ENCODE peak calls at places on chromosomes 6 and 20, in five cellular contexts. D is mammary epithelial cell, P is GM23338, I is tibial artery, B is H1. J is an unnamed sample.

GRCh38 chr6:75842191-75842590 is 93.2 kb downstream of the MYO6 start:
- DNase-seq in I (no peak), D (no peak), B (no peak), P (no peak), J (no peak)

GRCh38 chr6:16318538-16318937 is 80.2 kb downstream of the GMPR start:
- DNase-seq in D (peak), P (no peak), I (peak), B (no peak), J (no peak)

GRCh38 chr6:54617730-54618129 is 228.8 kb upstream of the FAM83B start:
- DNase-seq in P (no peak), B (no peak), D (no peak), I (no peak), J (no peak)

GRCh38 chr6:150324044-150324443 is 44.8 kb upstream of the IYD start:
- DNase-seq in D (no peak), B (no peak), P (no peak), I (no peak), J (no peak)

GRCh38 chr6:10268111-10268510 is 146.8 kb downstream of the TFAP2A start:
- DNase-seq in D (no peak), B (no peak), I (no peak), P (peak), J (no peak)

GRCh38 chr6:13883966-13884365 is 40.8 kb upstream of the RNF182 start:
- DNase-seq in B (no peak), P (no peak), I (no peak), D (no peak), J (no peak)

GRCh38 chr6:31568537-31568961 is 3.5 kb upstream of the LTA start:
- DNase-seq in D (peak), P (no peak), I (no peak), B (no peak), J (no peak)

GRCh38 chr20:16821211-16822089 is 73.3 kb downstream of the OTOR start:
- DNase-seq in B (peak), I (no peak), D (peak), P (peak), J (peak)

GRCh38 chr6:11601776-11602605 is 64.4 kb downstream of the TMEM170B start:
- DNase-seq in B (no peak), D (no peak), I (no peak), P (no peak), J (no peak)

GRCh38 chr6:108589244-108589730 is 28.6 kb downstream of the FOXO3 start:
- DNase-seq in B (peak), I (peak), D (peak), P (peak), J (no peak)

GRCh38 chr20:25587536-25587935 is 2.2 kb upstream of the NINL start:
- DNase-seq in D (no peak), I (no peak), B (no peak), P (no peak), J (no peak)

GRCh38 chr6:84150680-84151079 is 76.8 kb downstream of the CEP162 start:
- DNase-seq in P (no peak), B (no peak), D (peak), I (no peak), J (no peak)

GRCh38 chr6:49462071-49462470 is 982 bp downstream of the MMUT start:
- DNase-seq in D (peak), B (no peak), P (no peak), I (no peak), J (no peak)

GRCh38 chr6:41430875-41431274 is 95.5 kb downstream of the NCR2 start:
- DNase-seq in B (no peak), P (no peak), I (no peak), D (peak), J (peak)

GRCh38 chr6:87393026-87393622 is 14.6 kb upstream of the CFAP206 start:
- DNase-seq in D (peak), I (no peak), B (no peak), P (peak), J (peak)

GRCh38 chr6:21996425-21997207 is 300.2 kb downstream of the PRL start:
- DNase-seq in I (no peak), B (no peak), D (peak), P (no peak), J (no peak)

GRCh38 chr20:34237942-34238341 is 3.3 kb upstream of the ASIP start:
- DNase-seq in I (no peak), B (no peak), P (no peak), D (no peak), J (no peak)

GRCh38 chr20:38473353-38473795 is 731 bp downstream of the RALGAPB start:
- DNase-seq in B (no peak), D (no peak), I (no peak), P (no peak), J (no peak)

GRCh38 chr6:55980627-55981211 is 105.3 kb upstream of the BMP5 start:
- DNase-seq in P (peak), D (peak), I (no peak), B (peak), J (peak)

GRCh38 chr6:136886110-136886509 is 36.0 kb upstream of the SLC35D3 start:
- DNase-seq in I (no peak), D (peak), B (no peak), P (no peak), J (no peak)

GRCh38 chr6:45369870-45370269 is 7.9 kb downstream of the SUPT3H start:
- DNase-seq in D (no peak), I (no peak), B (no peak), P (no peak), J (no peak)

GRCh38 chr20:6086868-6087267 is 33.0 kb upstream of the LRRN4 start:
- DNase-seq in I (no peak), D (peak), P (no peak), B (no peak), J (no peak)

GRCh38 chr6:170429457-170429856 is 122.9 kb downstream of the FAM120B start:
- DNase-seq in I (no peak), P (peak), B (no peak), D (no peak), J (no peak)

GRCh38 chr20:10710995-10711775 is 37.4 kb upstream of the JAG1 start:
- DNase-seq in P (no peak), B (no peak), D (no peak), I (no peak), J (no peak)

GRCh38 chr6:119742188-119742803 is 392.7 kb upstream of the MAN1A1 start:
- DNase-seq in P (peak), I (peak), B (peak), D (peak), J (peak)

GRCh38 chr20:6956574-6956973 is 189.1 kb downstream of the BMP2 start:
- DNase-seq in I (no peak), P (no peak), D (peak), B (no peak), J (no peak)

GRCh38 chr6:89007209-89008001 is 44.0 kb upstream of the RNGTT start:
- DNase-seq in I (no peak), B (no peak), D (no peak), P (peak), J (no peak)

GRCh38 chr6:111536888-111537287 is 53.9 kb upstream of the REV3L start:
- DNase-seq in D (no peak), I (peak), B (no peak), P (no peak), J (no peak)

GRCh38 chr6:106637051-106637717 is 7.8 kb downstream of the QRSL1 start:
- DNase-seq in P (no peak), D (no peak), I (no peak), B (no peak), J (no peak)

GRCh38 chr6:15905488-15906392 is 223.1 kb upstream of the MYLIP start:
- DNase-seq in D (no peak), P (no peak), I (no peak), B (no peak), J (no peak)

GRCh38 chr6:39684790-39685485 is 40.3 kb downstream of the KIF6 start:
- DNase-seq in P (no peak), B (no peak), I (no peak), D (no peak), J (no peak)

GRCh38 chr6:119148825-119149525 is 70.5 kb upstream of the FAM184A start:
- DNase-seq in B (peak), P (no peak), D (peak), I (no peak), J (no peak)

GRCh38 chr6:152642578-152643375 is 5.6 kb upstream of the SYNE1 start:
- DNase-seq in P (peak), B (peak), I (peak), D (peak), J (peak)

GRCh38 chr6:156777866-156778614 is 862 bp downstream of the ARID1B start:
- DNase-seq in P (peak), D (peak), B (peak), I (peak), J (peak)

GRCh38 chr6:52522151-52522626 is 54.7 kb downstream of the TRAM2 start:
- DNase-seq in D (no peak), B (no peak), I (peak), P (no peak), J (no peak)

GRCh38 chr20:31760457-31761240 is 21.6 kb downstream of the TPX2 start:
- DNase-seq in I (no peak), B (no peak), P (no peak), D (no peak), J (no peak)

GRCh38 chr6:132663661-132664060 is 4.7 kb upstream of the TAAR1 start:
- DNase-seq in D (no peak), P (no peak), B (no peak), I (no peak), J (no peak)

GRCh38 chr6:106973018-106973840 is 1.3 kb downstream of the CD24 start:
- DNase-seq in P (peak), D (peak), B (no peak), I (no peak), J (peak)

DNA sequence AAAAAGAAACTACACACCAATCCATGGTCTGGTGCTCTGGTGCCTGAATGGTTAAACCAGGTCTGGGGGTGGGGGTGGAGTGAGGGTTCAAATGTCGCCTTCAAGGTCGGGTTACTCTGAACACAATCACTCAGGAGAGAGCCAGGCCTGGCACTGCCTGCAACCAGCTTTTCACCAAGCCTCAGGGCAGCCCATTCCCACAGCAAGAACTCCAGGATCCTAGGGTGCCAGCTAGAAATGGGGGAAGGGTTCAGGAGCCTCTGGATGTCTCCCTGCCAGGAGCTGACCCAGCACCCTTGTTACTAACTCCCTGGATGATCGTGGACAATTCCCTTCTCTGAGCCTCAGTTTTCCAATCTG is 6.7 kb downstream of the SDC4 start:
- DNase-seq in I (no peak), P (no peak), D (no peak), B (no peak), J (no peak)
- H3K4me3 ChIP-seq in I (peak), P (peak), D (no peak), B (no peak), J (peak)

GRCh38 chr20:44253528-44253927 is 6.4 kb downstream of the GDAP1L1 start:
- DNase-seq in B (no peak), D (no peak), P (no peak), I (no peak), J (peak)
- TF ChIP-seq CTCF in B (peak), D (no peak), P (peak), I (no peak), J (peak)

GRCh38 chr6:26292709-26293108 is 72.3 kb upstream of the BTN3A2 start:
- DNase-seq in B (no peak), I (no peak), P (no peak), D (no peak), J (no peak)

GRCh38 chr6:26296857-26297648 is 67.9 kb upstream of the BTN3A2 start:
- DNase-seq in D (peak), I (no peak), B (no peak), P (no peak), J (no peak)

GRCh38 chr6:26296556-26296856 is 68.5 kb upstream of the BTN3A2 start:
- DNase-seq in B (no peak), D (no peak), I (no peak), P (no peak), J (no peak)

GRCh38 chr6:26294276-26294675 is 70.7 kb upstream of the BTN3A2 start:
- DNase-seq in P (no peak), I (no peak), B (no peak), D (no peak), J (no peak)

GRCh38 chr6:26295691-26296555 is 69.1 kb upstream of the BTN3A2 start:
- DNase-seq in I (no peak), B (no peak), P (no peak), D (peak), J (no peak)
- H3K27ac ChIP-seq in I (no peak), B (no peak), P (no peak), D (peak), J (no peak)

DNA sequence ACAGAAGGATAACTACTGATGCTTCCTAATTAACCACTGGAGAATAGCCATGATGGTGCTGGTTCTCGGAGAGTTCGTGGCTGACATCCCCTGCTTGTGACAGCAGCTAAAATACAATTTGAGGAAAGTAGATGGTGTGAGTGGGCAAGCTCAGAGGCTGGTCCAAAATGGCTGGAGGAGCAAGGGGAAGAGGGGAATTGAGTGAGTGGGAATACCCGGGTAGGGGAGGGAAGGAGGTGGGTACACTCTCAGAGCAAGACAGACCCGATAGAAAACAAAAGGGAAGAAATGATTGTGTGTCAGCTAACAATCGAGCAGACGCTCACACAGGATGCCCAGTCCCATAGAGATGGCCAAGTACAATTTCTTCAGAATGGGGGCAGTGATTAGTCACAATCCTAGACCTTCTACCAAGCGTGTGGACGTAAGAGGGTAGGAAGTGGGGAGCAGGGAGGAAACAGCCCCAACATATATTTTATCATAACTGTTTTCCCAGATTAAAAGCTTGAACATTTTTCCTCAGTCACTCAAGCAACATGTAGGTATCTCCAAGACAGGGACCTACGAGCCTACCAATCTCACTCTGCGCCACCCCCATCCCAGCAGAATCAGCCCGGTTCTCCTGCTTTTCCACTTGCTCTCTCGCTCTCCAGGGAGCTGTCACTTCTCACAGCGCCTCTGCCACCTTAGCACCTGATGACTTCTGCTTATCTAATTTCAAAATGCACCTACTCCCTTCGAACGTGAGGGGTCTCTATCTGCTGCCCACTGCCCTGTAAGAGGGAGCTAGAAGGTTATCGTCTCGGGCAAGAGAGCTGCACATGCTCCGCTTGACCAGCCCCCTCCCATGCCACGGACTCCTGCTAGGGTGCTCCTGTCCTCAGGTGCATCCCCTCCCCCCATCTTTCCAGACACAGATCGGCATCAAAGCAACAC is 26.2 kb downstream of the RIPOR2 start:
- DNase-seq in D (no peak), B (no peak), I (no peak), P (peak), J (no peak)
- H3K4me3 ChIP-seq in D (no peak), B (peak), I (peak), P (peak), J (no peak)

GRCh38 chr6:104484626-104485025 is 375.1 kb downstream of the HACE1 start:
- DNase-seq in I (no peak), B (no peak), D (no peak), P (no peak), J (no peak)

GRCh38 chr6:104486003-104486402 is 373.7 kb downstream of the HACE1 start:
- DNase-seq in B (no peak), D (no peak), P (no peak), I (no peak), J (no peak)

GRCh38 chr6:104477569-104477968 is 382.1 kb downstream of the HACE1 start:
- DNase-seq in I (no peak), P (no peak), D (no peak), B (no peak), J (no peak)

GRCh38 chr6:104484191-104484590 is 375.5 kb downstream of the HACE1 start:
- DNase-seq in D (no peak), I (no peak), P (no peak), B (no peak), J (no peak)

GRCh38 chr6:104483225-104483834 is 376.4 kb downstream of the HACE1 start:
- DNase-seq in D (no peak), I (no peak), P (peak), B (no peak), J (no peak)
- TF ChIP-seq CTCF in D (peak), I (peak), P (peak), B (no peak), J (peak)

DNA sequence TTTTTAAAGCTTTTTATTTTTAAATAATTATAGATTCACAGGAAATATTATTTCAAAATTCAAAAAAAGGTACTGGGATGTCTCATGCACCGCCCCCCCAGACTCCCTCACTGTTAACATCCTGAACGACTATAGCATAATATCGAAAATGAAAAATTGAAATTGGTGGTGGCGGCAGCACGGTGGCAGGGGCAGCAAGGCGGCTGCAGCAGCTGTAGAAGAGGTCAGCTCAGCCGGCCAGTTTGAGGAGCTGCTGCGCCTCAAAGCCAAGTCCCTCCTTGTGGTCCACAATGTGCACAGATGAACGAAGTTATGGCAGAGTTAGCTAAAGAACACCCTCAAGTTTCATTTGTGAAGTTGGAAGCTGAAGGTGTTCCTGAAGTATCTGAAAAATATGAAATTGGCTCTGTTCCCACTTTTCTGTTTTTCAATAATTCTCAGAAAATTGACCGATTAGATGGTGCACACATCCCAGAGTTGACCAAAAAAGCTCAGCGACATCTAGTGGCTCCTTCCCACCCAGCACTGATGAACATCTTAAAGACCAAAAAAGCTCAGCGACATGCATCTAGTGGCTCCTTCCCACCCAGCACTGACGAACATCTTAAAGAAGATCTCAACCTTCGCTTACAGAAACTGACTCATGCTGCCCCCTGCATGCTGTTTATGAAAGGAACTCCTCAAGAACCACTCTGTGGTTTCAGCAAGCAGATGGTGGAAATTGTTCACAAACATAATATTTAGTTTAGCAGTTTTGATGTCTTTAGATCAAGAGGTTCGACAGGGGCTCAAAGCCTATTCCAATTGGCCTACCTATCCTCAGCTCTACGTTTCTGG is 100.8 kb downstream of the FAM217A start:
- DNase-seq in I (peak), P (peak), B (no peak), D (peak), J (peak)
- H3K27ac ChIP-seq in I (no peak), P (no peak), B (no peak), D (no peak), J (no peak)

GRCh38 chr6:158028421-158028820 is 46.8 kb downstream of the SYNJ2 start:
- DNase-seq in B (no peak), D (no peak), I (peak), P (no peak), J (no peak)

GRCh38 chr6:158028876-158029275 is 47.2 kb downstream of the SYNJ2 start:
- DNase-seq in I (peak), D (no peak), B (no peak), P (no peak), J (no peak)

GRCh38 chr6:158026054-158026900 is 44.6 kb downstream of the SYNJ2 start:
- DNase-seq in I (peak), B (peak), D (peak), P (peak), J (no peak)

GRCh38 chr6:158027590-158028285 is 46.1 kb downstream of the SYNJ2 start:
- DNase-seq in B (no peak), I (peak), P (no peak), D (no peak), J (no peak)

DNA sequence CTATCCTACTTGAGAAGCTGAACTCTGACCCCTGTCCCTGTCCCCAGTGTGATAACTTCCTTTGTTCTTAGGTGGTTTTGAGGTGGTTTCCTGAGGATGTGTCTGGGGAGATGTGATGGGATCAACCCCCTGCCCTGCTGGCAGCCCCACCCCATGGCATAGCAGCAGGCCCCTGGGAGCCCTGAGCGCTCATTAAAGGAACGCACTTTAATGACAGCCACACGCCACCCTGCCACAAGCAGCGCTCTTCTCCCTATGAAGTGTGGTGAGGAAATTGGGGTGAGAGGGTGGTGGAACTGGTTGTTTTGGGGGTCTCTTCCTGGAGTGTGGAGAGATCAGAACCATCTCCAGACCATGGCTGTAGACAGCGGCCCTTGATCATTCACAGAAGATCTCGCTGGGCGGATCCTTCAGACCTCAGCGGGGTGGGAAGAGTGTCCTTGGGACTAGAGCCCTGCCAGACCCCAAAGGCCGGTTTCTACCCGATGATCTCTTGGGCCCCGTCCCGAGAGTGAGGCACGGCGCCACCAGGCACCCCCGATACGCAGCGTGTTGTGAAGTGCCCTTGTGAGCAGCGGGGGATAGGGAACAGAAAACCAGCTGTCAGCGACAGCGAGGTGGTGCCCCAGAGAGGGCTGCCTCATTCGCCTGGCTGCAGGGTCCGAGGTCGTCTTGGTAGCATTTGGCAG is 45.4 kb downstream of the SYNJ2 start:
- DNase-seq in P (no peak), I (no peak), D (no peak), B (no peak), J (no peak)
- H3K4me3 ChIP-seq in P (no peak), I (no peak), D (no peak), B (no peak), J (no peak)

J was measured in WERI-Rb-1.